ENCODE peak calls at places on chromosomes 16 and 17, in six cellular contexts. One of them, this sample, is unnamed. For H3K9me3, the result is how much of the 10 kb centered on the place peaks cover.

GRCh38 chr17:4721203-4722135 is 9.8 kb upstream of the MED11 start:
- DNase-seq in AG04450: no peak
- DNase-seq in CD8-positive, alpha-beta T cell: no peak
- DNase-seq in MM.1S: peak
- DNase-seq in breast epithelium: no peak
- DNase-seq in OCI-LY7: no peak
- DNase-seq in this sample: peak

GRCh38 chr17:69960755-69961154 is 114.3 kb upstream of the KCNJ16 start:
- DNase-seq in breast epithelium: peak
- DNase-seq in OCI-LY7: no peak
- DNase-seq in MM.1S: no peak
- DNase-seq in AG04450: no peak
- DNase-seq in CD8-positive, alpha-beta T cell: no peak
- DNase-seq in this sample: no peak

GRCh38 chr17:52159159-52159809 is 770 bp upstream of the CA10 start:
- DNase-seq in MM.1S: no peak
- DNase-seq in CD8-positive, alpha-beta T cell: no peak
- DNase-seq in breast epithelium: no peak
- DNase-seq in OCI-LY7: no peak
- DNase-seq in AG04450: no peak
- DNase-seq in this sample: no peak

GRCh38 chr16:10040136-10041080 is 141.8 kb downstream of the GRIN2A start:
- DNase-seq in AG04450: no peak
- DNase-seq in breast epithelium: no peak
- DNase-seq in OCI-LY7: no peak
- DNase-seq in CD8-positive, alpha-beta T cell: no peak
- DNase-seq in MM.1S: no peak
- DNase-seq in this sample: no peak

GRCh38 chr16:84040823-84041391 is 1.7 kb downstream of the SLC38A8 start:
- DNase-seq in MM.1S: no peak
- DNase-seq in CD8-positive, alpha-beta T cell: no peak
- DNase-seq in breast epithelium: peak
- DNase-seq in AG04450: no peak
- DNase-seq in OCI-LY7: no peak
- DNase-seq in this sample: no peak

GRCh38 chr16:64864232-64864803 is 257.5 kb downstream of the CDH11 start:
- DNase-seq in breast epithelium: no peak
- DNase-seq in CD8-positive, alpha-beta T cell: no peak
- DNase-seq in MM.1S: no peak
- DNase-seq in AG04450: peak
- DNase-seq in OCI-LY7: no peak
- DNase-seq in this sample: no peak

GRCh38 chr17:82457071-82457789 is 1.3 kb upstream of the NARF start:
- DNase-seq in MM.1S: peak
- DNase-seq in OCI-LY7: peak
- DNase-seq in AG04450: no peak
- DNase-seq in breast epithelium: no peak
- DNase-seq in CD8-positive, alpha-beta T cell: no peak
- DNase-seq in this sample: peak

GRCh38 chr17:13426991-13427390 is 174.7 kb downstream of the HS3ST3A1 start:
- DNase-seq in CD8-positive, alpha-beta T cell: no peak
- DNase-seq in MM.1S: no peak
- DNase-seq in OCI-LY7: no peak
- DNase-seq in AG04450: no peak
- DNase-seq in breast epithelium: no peak
- DNase-seq in this sample: no peak

GRCh38 chr17:9240659-9241370 is 219.5 kb downstream of the NTN1 start:
- DNase-seq in CD8-positive, alpha-beta T cell: no peak
- DNase-seq in OCI-LY7: no peak
- DNase-seq in AG04450: no peak
- DNase-seq in MM.1S: no peak
- DNase-seq in breast epithelium: peak
- DNase-seq in this sample: peak

GRCh38 chr16:31893824-31894223 is 20.2 kb downstream of the ZNF267 start:
- DNase-seq in MM.1S: no peak
- DNase-seq in AG04450: no peak
- DNase-seq in breast epithelium: no peak
- DNase-seq in OCI-LY7: no peak
- DNase-seq in CD8-positive, alpha-beta T cell: no peak
- DNase-seq in this sample: no peak

GRCh38 chr16:31897283-31897682 is 23.7 kb downstream of the ZNF267 start:
- DNase-seq in breast epithelium: no peak
- DNase-seq in OCI-LY7: no peak
- DNase-seq in AG04450: no peak
- DNase-seq in CD8-positive, alpha-beta T cell: no peak
- DNase-seq in MM.1S: no peak
- DNase-seq in this sample: no peak

GRCh38 chr16:31899505-31899904 is 25.9 kb downstream of the ZNF267 start:
- DNase-seq in breast epithelium: no peak
- DNase-seq in CD8-positive, alpha-beta T cell: no peak
- DNase-seq in OCI-LY7: no peak
- DNase-seq in MM.1S: no peak
- DNase-seq in AG04450: no peak
- DNase-seq in this sample: no peak
- H3K9me3 ChIP-seq in breast epithelium: under half
- H3K9me3 ChIP-seq in CD8-positive, alpha-beta T cell: under half
- H3K9me3 ChIP-seq in OCI-LY7: under half
- H3K9me3 ChIP-seq in MM.1S: under half
- H3K9me3 ChIP-seq in AG04450: under half
- H3K9me3 ChIP-seq in this sample: under half

GRCh38 chr17:28891201-28891600 is 6.3 kb downstream of the FLOT2 start:
- DNase-seq in OCI-LY7: no peak
- DNase-seq in MM.1S: no peak
- DNase-seq in AG04450: no peak
- DNase-seq in CD8-positive, alpha-beta T cell: no peak
- DNase-seq in breast epithelium: no peak
- DNase-seq in this sample: no peak

GRCh38 chr17:28895794-28896447 is 1.6 kb downstream of the FLOT2 start:
- DNase-seq in MM.1S: no peak
- DNase-seq in breast epithelium: no peak
- DNase-seq in CD8-positive, alpha-beta T cell: no peak
- DNase-seq in OCI-LY7: peak
- DNase-seq in AG04450: no peak
- DNase-seq in this sample: no peak

GRCh38 chr17:28889996-28890395 is 7.5 kb downstream of the FLOT2 start:
- DNase-seq in AG04450: no peak
- DNase-seq in OCI-LY7: no peak
- DNase-seq in breast epithelium: no peak
- DNase-seq in MM.1S: no peak
- DNase-seq in CD8-positive, alpha-beta T cell: no peak
- DNase-seq in this sample: no peak

GRCh38 chr17:28888832-28889231 is 8.7 kb downstream of the FLOT2 start:
- DNase-seq in MM.1S: no peak
- DNase-seq in breast epithelium: no peak
- DNase-seq in OCI-LY7: no peak
- DNase-seq in AG04450: no peak
- DNase-seq in CD8-positive, alpha-beta T cell: no peak
- DNase-seq in this sample: no peak

GRCh38 chr17:28892024-28892423 is 5.5 kb downstream of the FLOT2 start:
- DNase-seq in AG04450: no peak
- DNase-seq in OCI-LY7: no peak
- DNase-seq in CD8-positive, alpha-beta T cell: no peak
- DNase-seq in breast epithelium: no peak
- DNase-seq in MM.1S: no peak
- DNase-seq in this sample: no peak
- TF ChIP-seq CTCF in AG04450: no peak
- TF ChIP-seq CTCF in OCI-LY7: no peak
- TF ChIP-seq CTCF in CD8-positive, alpha-beta T cell: no peak
- TF ChIP-seq CTCF in breast epithelium: no peak
- TF ChIP-seq CTCF in MM.1S: no peak
- TF ChIP-seq CTCF in this sample: no peak

GRCh38 chr16:89993377-89993776 is 25.9 kb downstream of the DBNDD1 start:
- DNase-seq in breast epithelium: no peak
- DNase-seq in AG04450: no peak
- DNase-seq in MM.1S: no peak
- DNase-seq in CD8-positive, alpha-beta T cell: no peak
- DNase-seq in OCI-LY7: no peak
- DNase-seq in this sample: peak
- H3K9me3 ChIP-seq in breast epithelium: under half
- H3K9me3 ChIP-seq in AG04450: under half
- H3K9me3 ChIP-seq in MM.1S: under half
- H3K9me3 ChIP-seq in CD8-positive, alpha-beta T cell: under half
- H3K9me3 ChIP-seq in OCI-LY7: under half
- H3K9me3 ChIP-seq in this sample: under half

GRCh38 chr17:78490156-78490555 is 87.0 kb downstream of the DNAH17 start:
- DNase-seq in CD8-positive, alpha-beta T cell: no peak
- DNase-seq in OCI-LY7: no peak
- DNase-seq in AG04450: no peak
- DNase-seq in breast epithelium: no peak
- DNase-seq in MM.1S: no peak
- DNase-seq in this sample: no peak

GRCh38 chr17:78486946-78487680 is 90.1 kb downstream of the DNAH17 start:
- DNase-seq in breast epithelium: no peak
- DNase-seq in AG04450: no peak
- DNase-seq in CD8-positive, alpha-beta T cell: no peak
- DNase-seq in MM.1S: no peak
- DNase-seq in OCI-LY7: no peak
- DNase-seq in this sample: peak

GRCh38 chr17:78488156-78488555 is 89.0 kb downstream of the DNAH17 start:
- DNase-seq in breast epithelium: no peak
- DNase-seq in OCI-LY7: no peak
- DNase-seq in CD8-positive, alpha-beta T cell: no peak
- DNase-seq in AG04450: no peak
- DNase-seq in MM.1S: no peak
- DNase-seq in this sample: no peak

GRCh38 chr17:78490673-78491072 is 86.5 kb downstream of the DNAH17 start:
- DNase-seq in CD8-positive, alpha-beta T cell: no peak
- DNase-seq in MM.1S: no peak
- DNase-seq in breast epithelium: no peak
- DNase-seq in OCI-LY7: no peak
- DNase-seq in AG04450: no peak
- DNase-seq in this sample: peak

GRCh38 chr17:78488867-78489634 is 88.1 kb downstream of the DNAH17 start:
- DNase-seq in AG04450: no peak
- DNase-seq in breast epithelium: no peak
- DNase-seq in MM.1S: no peak
- DNase-seq in CD8-positive, alpha-beta T cell: no peak
- DNase-seq in OCI-LY7: no peak
- DNase-seq in this sample: no peak
- TF ChIP-seq CTCF in AG04450: no peak
- TF ChIP-seq CTCF in breast epithelium: no peak
- TF ChIP-seq CTCF in MM.1S: no peak
- TF ChIP-seq CTCF in CD8-positive, alpha-beta T cell: no peak
- TF ChIP-seq CTCF in OCI-LY7: peak
- TF ChIP-seq CTCF in this sample: no peak